ENCODE peak calls at places on chromosomes 4 and X, in five cellular contexts. L is PC-3, O is aorta, D is A549, X is hepatocyte. M is an unnamed sample.

GRCh38 chr4:140172960-140173359 is 19.0 kb upstream of the MAML3 start:
- DNase-seq in L (no peak), O (no peak), D (no peak), X (no peak), M (no peak)

GRCh38 chrX:121000589-121000988 is 15.0 kb upstream of the CT47A1 start:
- DNase-seq in L (peak), O (no peak), D (peak), X (peak), M (no peak)

GRCh38 chr4:2796261-2797187 is 3.6 kb downstream of the SH3BP2 start:
- DNase-seq in L (peak), O (peak), D (peak), X (peak), M (no peak)

GRCh38 chrX:12370444-12371089 is 232.3 kb downstream of the FRMPD4 start:
- DNase-seq in L (no peak), O (no peak), D (no peak), X (no peak), M (no peak)

GRCh38 chr4:139188648-139189416 is 11.8 kb upstream of the ELF2 start:
- DNase-seq in L (no peak), O (no peak), D (no peak), X (no peak), M (no peak)

GRCh38 chrX:81201692-81202412 is at the start of the genes HMGN5 and SH3BGRL:
- DNase-seq in L (peak), O (peak), D (peak), X (peak), M (peak)

GRCh38 chr4:79015406-79015805 is 76.2 kb upstream of the PAQR3 start:
- DNase-seq in L (no peak), O (no peak), D (no peak), X (no peak), M (no peak)

GRCh38 chr4:128277856-128278255 is 9.8 kb downstream of the PGRMC2 start:
- DNase-seq in L (no peak), O (no peak), D (no peak), X (no peak), M (no peak)

GRCh38 chr4:113978561-113979156 is 788 bp downstream of the ARSJ start:
- DNase-seq in L (peak), O (peak), D (peak), X (peak), M (peak)

GRCh38 chr4:150982557-150983233 is 32.4 kb downstream of the LRBA start:
- DNase-seq in L (no peak), O (no peak), D (no peak), X (no peak), M (no peak)

GRCh38 chr4:17030543-17030942 is 132.1 kb upstream of the LDB2 start:
- DNase-seq in L (peak), O (no peak), D (peak), X (peak), M (no peak)

GRCh38 chrX:22314692-22315091 is 42.0 kb downstream of the CBLL2 start:
- DNase-seq in L (peak), O (no peak), D (peak), X (no peak), M (no peak)

GRCh38 chrX:19089555-19090040 is 32.7 kb downstream of the ADGRG2 start:
- DNase-seq in L (no peak), O (no peak), D (no peak), X (no peak), M (no peak)

GRCh38 chr4:113637823-113638691 is 123.5 kb downstream of the CAMK2D start:
- DNase-seq in L (no peak), O (no peak), D (no peak), X (no peak), M (no peak)

GRCh38 chrX:774536-774935 is 143.9 kb downstream of the SHOX start:
- DNase-seq in L (no peak), O (no peak), D (no peak), X (no peak), M (peak)

GRCh38 chrX:773292-774025 is 142.9 kb downstream of the SHOX start:
- DNase-seq in L (no peak), O (no peak), D (no peak), X (no peak), M (peak)

GRCh38 chrX:781216-782211 is 150.9 kb downstream of the SHOX start:
- DNase-seq in L (no peak), O (no peak), D (no peak), X (no peak), M (peak)

GRCh38 chrX:776061-776460 is 145.5 kb downstream of the SHOX start:
- DNase-seq in L (no peak), O (no peak), D (no peak), X (no peak), M (no peak)

DNA sequence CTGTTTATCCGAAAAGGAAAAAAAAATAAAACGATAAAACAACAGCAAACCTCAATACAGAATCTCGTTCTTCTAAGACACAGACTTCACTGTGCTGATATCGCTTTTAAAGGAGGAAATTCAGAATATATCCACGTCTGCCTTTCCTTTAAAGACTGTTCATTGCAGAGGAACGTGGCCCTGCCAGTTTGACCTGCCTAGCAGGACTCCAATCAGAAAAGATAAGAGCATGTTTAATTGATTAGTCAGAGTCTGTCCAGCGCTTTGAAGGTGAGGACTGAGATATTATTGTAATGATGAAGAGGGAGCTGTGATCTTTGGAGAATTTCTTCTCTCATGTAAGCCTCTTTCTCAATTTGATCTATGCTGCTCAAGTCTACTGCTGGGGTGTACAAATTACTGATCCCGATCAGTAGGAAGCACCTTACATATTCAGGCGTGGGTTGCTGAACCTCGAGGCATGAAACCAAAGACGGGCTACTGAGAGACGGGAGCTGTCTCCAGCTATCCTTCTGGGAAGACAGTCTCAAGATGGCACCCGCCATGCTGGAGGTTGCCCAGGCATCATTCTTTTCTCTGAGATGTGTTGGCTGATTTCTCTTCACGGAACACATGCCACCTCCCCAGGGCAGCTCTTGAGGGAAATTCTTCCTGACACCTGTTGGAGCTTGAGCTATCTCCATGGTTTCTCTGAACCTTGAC is 146.1 kb downstream of the SHOX start:
- DNase-seq in L (peak), O (no peak), D (no peak), X (peak), M (peak)
- H3K27ac ChIP-seq in L (no peak), O (no peak), D (no peak), X (peak), M (no peak)

DNA sequence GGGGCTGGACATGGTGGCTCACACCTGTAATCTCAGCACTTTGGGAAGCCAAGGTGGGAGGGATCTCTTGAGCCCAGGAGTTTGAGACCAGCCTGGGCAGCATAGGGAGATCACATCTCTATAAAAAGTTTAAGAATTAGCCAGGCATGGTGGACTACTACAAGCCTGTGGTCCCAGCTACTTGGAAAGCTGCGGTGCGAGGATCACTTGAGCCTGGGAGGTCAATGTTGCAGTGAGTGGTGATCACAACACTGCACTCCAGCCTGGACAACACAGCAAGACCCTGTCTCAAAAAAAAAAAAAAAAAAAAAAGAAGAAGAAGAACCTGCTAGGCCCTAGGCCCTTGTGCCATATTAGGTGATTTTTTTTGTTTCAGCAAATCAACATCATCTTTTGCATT is 12.2 kb downstream of the SRD5A3 start:
- DNase-seq in L (no peak), O (no peak), D (no peak), X (no peak), M (no peak)
- H3K4me3 ChIP-seq in L (no peak), O (no peak), D (no peak), X (no peak), M (no peak)

GRCh38 chr4:77880784-77881183 is 18.2 kb downstream of the MRPL1 start:
- DNase-seq in L (no peak), O (no peak), D (no peak), X (no peak), M (no peak)
- H3K27ac ChIP-seq in L (no peak), O (no peak), D (peak), X (peak), M (no peak)

DNA sequence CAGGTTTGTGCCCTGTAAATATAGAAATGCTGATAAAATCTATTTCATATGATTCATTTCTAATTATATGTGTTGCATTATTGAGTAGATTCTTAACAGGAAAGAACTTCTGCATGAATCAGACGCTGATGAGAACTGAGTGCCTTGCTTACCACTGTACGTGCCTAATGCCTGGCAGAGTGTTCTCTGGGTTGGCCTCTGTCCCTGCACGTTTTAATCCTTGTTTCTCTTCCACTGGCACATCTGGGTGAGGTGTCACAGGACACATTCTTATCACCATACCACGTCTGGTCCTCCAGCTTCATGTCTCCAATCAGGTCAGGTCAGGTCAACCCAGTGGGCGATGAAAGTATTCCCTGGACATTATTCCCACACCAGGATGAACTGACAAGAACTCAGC is 53.6 kb downstream of the KLF3 start:
- DNase-seq in L (no peak), O (no peak), D (no peak), X (no peak), M (no peak)
- H3K4me3 ChIP-seq in L (no peak), O (no peak), D (no peak), X (no peak), M (no peak)

DNA sequence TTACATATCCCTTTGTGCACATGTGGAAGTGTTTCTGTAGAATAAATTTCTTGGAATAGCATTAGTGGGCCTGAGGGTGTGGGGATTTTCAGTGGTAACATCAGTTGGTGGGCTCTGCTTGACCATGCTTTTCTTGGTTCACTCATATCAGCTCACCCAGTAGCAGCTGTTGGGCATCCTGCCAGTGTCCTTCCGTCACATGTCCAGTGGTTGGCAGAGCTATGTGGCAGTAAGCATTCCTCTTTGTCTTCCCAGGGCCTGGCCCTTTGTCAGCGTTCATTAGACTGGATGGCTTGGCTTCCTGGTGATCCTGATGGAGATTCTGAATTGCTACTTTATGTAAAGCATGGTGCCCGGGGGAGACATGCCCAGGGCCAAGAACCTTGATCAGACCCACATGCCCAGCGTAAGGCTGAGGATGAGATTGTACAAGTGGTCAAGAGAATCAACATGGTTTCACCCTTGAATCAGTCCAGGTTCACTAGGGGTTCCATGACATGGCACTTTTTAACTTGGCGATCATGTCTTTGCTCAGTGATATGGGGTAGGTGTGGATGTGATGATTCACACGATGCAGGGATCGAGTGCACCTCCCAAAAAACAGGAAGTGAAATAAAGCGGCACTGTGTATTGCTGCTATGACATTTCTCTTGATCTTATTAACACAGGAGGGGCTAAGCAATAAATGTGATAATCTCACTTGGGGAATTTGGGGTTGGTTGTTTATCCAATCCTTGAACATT is 72.1 kb upstream of the IGFBP7 start:
- DNase-seq in L (no peak), O (peak), D (no peak), X (no peak), M (no peak)
- H3K27ac ChIP-seq in L (no peak), O (no peak), D (no peak), X (no peak), M (no peak)

GRCh38 chr4:18593297-18594002 is 571.9 kb upstream of the LCORL start:
- DNase-seq in L (peak), O (no peak), D (peak), X (peak), M (no peak)
- H3K4me3 ChIP-seq in L (no peak), O (no peak), D (peak), X (no peak), M (no peak)